ENCODE peak calls at places on chromosomes 6 and 20, in four cellular contexts. One of them, this sample, is unnamed.

GRCh38 chr6:628772-629171 is 28.1 kb downstream of the HUS1B start:
- DNase-seq in HepG2: no peak
- DNase-seq in endodermal cell: no peak
- DNase-seq in heart right ventricle: no peak
- DNase-seq in this sample: no peak

GRCh38 chr6:122753688-122754056 is 25.8 kb upstream of the FABP7 start:
- DNase-seq in HepG2: no peak
- DNase-seq in endodermal cell: no peak
- DNase-seq in heart right ventricle: no peak
- DNase-seq in this sample: no peak

GRCh38 chr20:56628873-56629463 is at the start of gene TFAP2C:
- DNase-seq in HepG2: no peak
- DNase-seq in endodermal cell: peak; percentile 91
- DNase-seq in heart right ventricle: peak; percentile 74
- DNase-seq in this sample: peak; percentile 18

GRCh38 chr20:25549866-25550477 is 35.4 kb downstream of the NINL start:
- DNase-seq in HepG2: peak; percentile 74
- DNase-seq in endodermal cell: peak; percentile 24
- DNase-seq in heart right ventricle: no peak
- DNase-seq in this sample: peak; percentile 0

GRCh38 chr6:78810698-78811097 is 56.7 kb upstream of the IRAK1BP1 start:
- DNase-seq in HepG2: no peak
- DNase-seq in endodermal cell: no peak
- DNase-seq in heart right ventricle: no peak
- DNase-seq in this sample: no peak

GRCh38 chr6:44268095-44268628 is 2.1 kb upstream of the TMEM151B start:
- DNase-seq in HepG2: peak; percentile 60
- DNase-seq in endodermal cell: peak; percentile 94
- DNase-seq in heart right ventricle: no peak
- DNase-seq in this sample: peak; percentile 64

GRCh38 chr20:61925555-61926252 is 140.0 kb downstream of the TAF4 start:
- DNase-seq in HepG2: no peak
- DNase-seq in endodermal cell: no peak
- DNase-seq in heart right ventricle: peak; percentile 4
- DNase-seq in this sample: no peak

GRCh38 chr20:31260326-31260932 is 3.0 kb downstream of the DEFB115 start:
- DNase-seq in HepG2: peak; percentile 66
- DNase-seq in endodermal cell: no peak
- DNase-seq in heart right ventricle: no peak
- DNase-seq in this sample: no peak

GRCh38 chr6:56808871-56809359 is 146.0 kb upstream of the BEND6 start:
- DNase-seq in HepG2: no peak
- DNase-seq in endodermal cell: no peak
- DNase-seq in heart right ventricle: no peak
- DNase-seq in this sample: no peak

GRCh38 chr6:24646771-24647170 is 780 bp upstream of the KIAA0319 start:
- DNase-seq in HepG2: no peak
- DNase-seq in endodermal cell: no peak
- DNase-seq in heart right ventricle: no peak
- DNase-seq in this sample: no peak

GRCh38 chr6:36443498-36443844 is 671 bp downstream of the KCTD20 start:
- DNase-seq in HepG2: no peak
- DNase-seq in endodermal cell: no peak
- DNase-seq in heart right ventricle: no peak
- DNase-seq in this sample: no peak

GRCh38 chr6:84141506-84141905 is 85.9 kb downstream of the CEP162 start:
- DNase-seq in HepG2: no peak
- DNase-seq in endodermal cell: no peak
- DNase-seq in heart right ventricle: no peak
- DNase-seq in this sample: no peak

GRCh38 chr20:5674176-5674660 is 76.0 kb upstream of the SHLD1 start:
- DNase-seq in HepG2: peak; percentile 82
- DNase-seq in endodermal cell: no peak
- DNase-seq in heart right ventricle: no peak
- DNase-seq in this sample: no peak

GRCh38 chr6:53679446-53679933 is 13.9 kb upstream of the KLHL31 start:
- DNase-seq in HepG2: peak; percentile 62
- DNase-seq in endodermal cell: peak; percentile 70
- DNase-seq in heart right ventricle: no peak
- DNase-seq in this sample: no peak

GRCh38 chr20:23365390-23366165 is 3.6 kb downstream of the GZF1 start:
- DNase-seq in HepG2: no peak
- DNase-seq in endodermal cell: no peak
- DNase-seq in heart right ventricle: no peak
- DNase-seq in this sample: no peak

GRCh38 chr6:56096946-56097345 is 150.4 kb downstream of the COL21A1 start:
- DNase-seq in HepG2: no peak
- DNase-seq in endodermal cell: no peak
- DNase-seq in heart right ventricle: no peak
- DNase-seq in this sample: no peak

GRCh38 chr6:39387785-39388184 is 65.3 kb upstream of the KCNK16 start:
- DNase-seq in HepG2: no peak
- DNase-seq in endodermal cell: no peak
- DNase-seq in heart right ventricle: no peak
- DNase-seq in this sample: no peak

DNA sequence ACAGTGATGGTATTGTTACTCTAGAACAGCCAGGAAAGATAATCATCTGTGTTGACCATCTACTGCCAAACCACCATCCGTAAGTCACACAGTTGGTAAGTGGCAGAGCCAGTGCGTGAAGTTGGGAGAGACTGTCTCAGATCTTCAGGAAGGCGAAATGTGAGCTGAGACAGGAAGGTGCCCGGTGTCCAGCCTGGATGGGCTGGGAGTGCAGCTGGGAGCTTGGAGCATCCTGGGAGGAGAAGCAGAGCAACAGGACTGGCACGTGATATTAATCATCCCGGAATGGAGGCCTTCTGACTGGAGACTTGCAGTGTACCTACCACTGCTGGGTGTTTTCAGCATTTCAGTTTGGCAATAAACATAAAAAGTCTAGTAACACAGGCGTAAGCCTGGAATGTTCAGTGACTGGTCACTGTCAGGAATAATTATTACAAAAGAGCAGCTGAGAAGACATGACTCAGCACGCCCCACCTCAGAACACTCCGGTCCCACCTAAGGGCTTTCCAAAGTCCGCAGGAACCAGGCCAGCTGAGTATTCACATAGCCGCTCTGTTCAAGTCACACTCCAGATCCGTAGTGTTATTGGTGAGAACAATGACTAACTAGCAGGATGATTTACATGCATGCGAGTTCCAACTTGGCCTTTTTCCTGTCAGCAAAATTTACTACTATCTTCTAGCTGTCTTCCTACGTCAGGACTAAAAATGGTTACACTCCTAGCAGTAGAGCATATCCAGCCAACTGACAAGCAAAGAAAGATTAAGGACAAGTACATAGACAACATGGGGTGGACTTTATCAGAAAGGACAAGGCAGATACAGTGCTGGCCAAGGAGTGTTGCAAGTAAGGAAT is 45.1 kb upstream of the PNRC1 start:
- DNase-seq in HepG2: peak; percentile 73
- DNase-seq in endodermal cell: no peak
- DNase-seq in heart right ventricle: peak; percentile 70
- DNase-seq in this sample: no peak
- H3K4me3 ChIP-seq in HepG2: peak overlapping the region; percentile 20
- H3K4me3 ChIP-seq in endodermal cell: no peak overlapping the region
- H3K4me3 ChIP-seq in heart right ventricle: peak overlapping the region; percentile 6
- H3K4me3 ChIP-seq in this sample: no peak overlapping the region

DNA sequence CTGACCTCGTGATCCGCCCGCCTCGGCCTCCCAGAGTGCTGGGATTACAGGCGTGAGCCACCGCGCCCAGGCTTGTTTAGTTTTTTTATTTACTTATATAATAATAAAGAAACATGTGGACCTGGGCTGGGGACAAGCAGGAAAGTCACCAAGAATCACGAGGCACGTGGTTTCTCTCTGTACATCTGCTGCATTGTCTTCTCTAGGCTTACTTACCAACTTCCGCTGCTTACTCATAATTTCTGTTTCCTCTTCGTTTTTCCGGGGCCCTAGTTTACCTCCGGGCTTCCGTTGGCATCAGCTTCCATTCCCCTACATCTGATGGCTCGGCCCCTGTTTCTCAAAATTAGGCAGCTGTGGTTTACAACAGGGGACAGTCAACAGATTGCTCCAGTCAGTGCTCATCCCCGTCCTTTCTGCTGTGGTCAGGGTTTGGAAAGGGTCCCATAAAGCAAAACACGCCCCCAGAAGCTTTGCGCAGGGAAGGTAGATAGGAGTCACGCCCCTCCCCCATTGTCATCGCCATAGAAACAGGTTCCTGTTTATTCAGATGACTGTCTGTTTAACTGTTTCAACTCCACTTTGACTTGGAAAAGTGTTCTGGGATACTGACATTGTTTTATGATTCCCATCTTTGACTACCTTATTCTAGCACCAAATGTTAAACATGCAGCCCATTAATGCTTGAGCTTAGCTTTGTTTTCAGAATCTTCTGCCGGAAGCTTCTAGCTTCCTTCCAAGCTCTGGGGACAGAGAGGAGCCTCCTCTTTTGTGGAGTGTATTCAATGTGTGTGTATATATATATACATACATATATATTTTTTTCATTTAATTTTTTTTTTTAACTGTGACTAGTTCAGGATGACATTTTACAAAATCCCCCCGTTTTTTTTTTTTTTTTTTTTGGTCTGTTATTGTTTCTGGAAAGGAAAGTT is 32.0 kb upstream of the TXLNB start:
- DNase-seq in HepG2: peak; percentile 7
- DNase-seq in endodermal cell: peak; percentile 75
- DNase-seq in heart right ventricle: peak; percentile 38
- DNase-seq in this sample: peak; percentile 44
- H3K4me3 ChIP-seq in HepG2: no peak overlapping the region
- H3K4me3 ChIP-seq in endodermal cell: no peak overlapping the region
- H3K4me3 ChIP-seq in heart right ventricle: no peak overlapping the region
- H3K4me3 ChIP-seq in this sample: peak overlapping the region; percentile 80

GRCh38 chr6:33728438-33728837 is 16.9 kb upstream of the UQCC2 start:
- DNase-seq in HepG2: no peak
- DNase-seq in endodermal cell: no peak
- DNase-seq in heart right ventricle: peak; percentile 60
- DNase-seq in this sample: no peak
- H3K4me3 ChIP-seq in HepG2: no peak overlapping the region
- H3K4me3 ChIP-seq in endodermal cell: no peak overlapping the region
- H3K4me3 ChIP-seq in heart right ventricle: no peak overlapping the region
- H3K4me3 ChIP-seq in this sample: no peak overlapping the region

GRCh38 chr6:93418113-93418447 is 1.3 kb downstream of the EPHA7 start:
- DNase-seq in HepG2: no peak
- DNase-seq in endodermal cell: no peak
- DNase-seq in heart right ventricle: no peak
- DNase-seq in this sample: no peak
- H3K4me3 ChIP-seq in HepG2: no peak overlapping the region
- H3K4me3 ChIP-seq in endodermal cell: peak overlapping the region; percentile 96
- H3K4me3 ChIP-seq in heart right ventricle: peak overlapping the region; percentile 55
- H3K4me3 ChIP-seq in this sample: no peak overlapping the region

GRCh38 chr6:127343753-127344659 is 597 bp upstream of the ECHDC1 start:
- DNase-seq in HepG2: peak; percentile 25
- DNase-seq in endodermal cell: peak; percentile 61
- DNase-seq in heart right ventricle: no peak
- DNase-seq in this sample: peak; percentile 53

GRCh38 chr6:127342296-127342945 is 988 bp downstream of the ECHDC1 start:
- DNase-seq in HepG2: peak; percentile 85
- DNase-seq in endodermal cell: peak; percentile 67
- DNase-seq in heart right ventricle: no peak
- DNase-seq in this sample: no peak

GRCh38 chr6:127340171-127340570 is 3.2 kb downstream of the ECHDC1 start:
- DNase-seq in HepG2: no peak
- DNase-seq in endodermal cell: no peak
- DNase-seq in heart right ventricle: no peak
- DNase-seq in this sample: no peak

GRCh38 chr6:127342946-127343752 is at the start of gene ECHDC1:
- DNase-seq in HepG2: peak; percentile 70
- DNase-seq in endodermal cell: peak; percentile 77
- DNase-seq in heart right ventricle: peak; percentile 59
- DNase-seq in this sample: peak; percentile 73

GRCh38 chr6:127341471-127342202 is 1.8 kb downstream of the ECHDC1 start:
- DNase-seq in HepG2: no peak
- DNase-seq in endodermal cell: no peak
- DNase-seq in heart right ventricle: no peak
- DNase-seq in this sample: no peak
- H3K4me3 ChIP-seq in HepG2: peak overlapping the region; percentile 92
- H3K4me3 ChIP-seq in endodermal cell: peak overlapping the region; percentile 90
- H3K4me3 ChIP-seq in heart right ventricle: peak overlapping the region; percentile 76
- H3K4me3 ChIP-seq in this sample: peak overlapping the region; percentile 100

DNA sequence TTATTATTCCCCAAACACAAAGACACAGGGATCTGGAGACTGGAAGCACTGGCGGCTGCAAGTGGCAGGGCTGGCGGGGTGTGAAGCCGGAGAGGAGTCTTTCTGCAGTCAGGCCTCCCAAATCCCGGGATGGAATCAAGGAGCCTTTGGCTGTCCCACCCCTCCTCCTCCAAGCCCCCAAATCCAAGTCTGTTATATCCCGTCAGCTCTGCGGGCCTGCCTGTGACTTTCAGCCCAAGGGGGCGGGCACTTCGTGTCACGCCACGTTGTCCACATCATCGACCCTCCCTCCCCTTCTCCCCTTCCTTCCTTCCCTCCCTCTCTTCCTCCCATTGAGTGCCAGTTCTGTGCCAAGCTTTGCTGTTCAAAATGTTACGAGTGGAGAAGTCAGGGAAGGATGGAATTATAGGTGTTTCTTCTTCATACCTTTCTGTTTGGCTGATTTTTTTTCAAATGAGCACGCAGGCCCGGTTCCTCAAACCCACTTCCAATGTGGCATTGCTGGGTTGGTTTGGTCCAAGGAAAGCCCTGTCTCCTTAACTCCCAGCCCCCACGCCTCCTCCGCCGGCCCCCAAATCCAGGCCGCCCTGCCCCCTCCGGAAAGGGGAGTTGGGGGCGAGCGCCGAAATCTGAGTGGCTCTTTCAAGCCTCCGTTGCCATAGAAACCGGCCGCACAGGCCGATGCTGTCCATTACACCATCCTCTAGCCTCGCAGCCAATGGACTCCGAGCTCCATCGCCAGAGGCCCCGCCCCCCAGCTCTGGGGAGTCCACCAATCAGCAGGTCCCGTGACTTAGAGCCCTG is 12.7 kb downstream of the ZCCHC3 start:
- DNase-seq in HepG2: peak; percentile 96
- DNase-seq in endodermal cell: peak; percentile 100
- DNase-seq in heart right ventricle: peak; percentile 96
- DNase-seq in this sample: peak; percentile 58
- H3K4me3 ChIP-seq in HepG2: peak overlapping the region; percentile 54
- H3K4me3 ChIP-seq in endodermal cell: peak overlapping the region; percentile 86
- H3K4me3 ChIP-seq in heart right ventricle: peak overlapping the region; percentile 56
- H3K4me3 ChIP-seq in this sample: no peak overlapping the region

DNA sequence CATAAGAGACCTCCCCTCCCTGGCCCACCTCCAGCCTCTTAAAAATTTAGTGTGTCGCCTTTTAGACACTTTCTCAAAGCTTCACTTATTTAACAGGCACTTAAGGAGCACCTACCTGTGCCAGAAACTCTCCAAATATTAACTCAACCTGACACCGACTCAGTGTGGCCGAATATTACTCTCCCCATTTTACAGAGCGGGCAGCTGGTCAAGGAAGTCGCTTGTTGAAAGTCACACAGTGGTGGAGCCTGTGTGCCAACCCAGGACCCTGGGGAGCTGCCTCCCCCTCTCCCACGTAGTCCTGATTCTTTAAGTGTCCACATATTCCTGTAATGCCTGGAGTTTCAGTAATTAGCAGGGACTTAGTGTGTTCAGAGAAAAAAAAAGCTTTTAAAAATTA is 1.0 kb upstream of the PMEPA1 start:
- DNase-seq in HepG2: no peak
- DNase-seq in endodermal cell: no peak
- DNase-seq in heart right ventricle: no peak
- DNase-seq in this sample: no peak
- H3K4me3 ChIP-seq in HepG2: no peak overlapping the region
- H3K4me3 ChIP-seq in endodermal cell: peak overlapping the region; percentile 95
- H3K4me3 ChIP-seq in heart right ventricle: peak overlapping the region; percentile 61
- H3K4me3 ChIP-seq in this sample: peak overlapping the region; percentile 37

GRCh38 chr20:11920083-11920482 is 2.4 kb downstream of the BTBD3 start:
- DNase-seq in HepG2: no peak
- DNase-seq in endodermal cell: no peak
- DNase-seq in heart right ventricle: no peak
- DNase-seq in this sample: no peak
- H3K4me3 ChIP-seq in HepG2: no peak overlapping the region
- H3K4me3 ChIP-seq in endodermal cell: no peak overlapping the region
- H3K4me3 ChIP-seq in heart right ventricle: peak overlapping the region; percentile 36
- H3K4me3 ChIP-seq in this sample: no peak overlapping the region

This sample was measured in CD4-positive, CD25-positive, alpha-beta regulatory T cell.